ENCODE peak calls at places on chromosomes 4 and X, in five cellular contexts. Y, F, W, E and D are unnamed samples.

GRCh38 chr4:65865489-65865888 is 195.2 kb upstream of the EPHA5 start:
- DNase-seq in W (peak; percentile 1), Y (peak; percentile 1), F (no peak), E (peak; percentile 11), D (peak; percentile 17)

GRCh38 chr4:16521156-16521915 is 295.1 kb upstream of the TAPT1 start:
- DNase-seq in E (no peak), W (no peak), Y (no peak), F (no peak), D (no peak)

GRCh38 chr4:8817813-8818062 is 53.9 kb downstream of the HMX1 start:
- DNase-seq in E (no peak), F (no peak), Y (no peak), W (no peak), D (no peak)

GRCh38 chr4:38673109-38673978 is 9.3 kb downstream of the KLF3 start:
- DNase-seq in Y (peak; percentile 63), F (peak; percentile 96), E (peak; percentile 81), W (peak; percentile 69), D (peak; percentile 74)

GRCh38 chr4:6074723-6075122 is 56.5 kb upstream of the C4orf50 start:
- DNase-seq in F (no peak), W (no peak), Y (no peak), E (no peak), D (no peak)

GRCh38 chrX:70762285-70762684 is 146.2 kb downstream of the TEX11 start:
- DNase-seq in E (no peak), Y (peak; percentile 5), W (no peak), F (no peak), D (no peak)

GRCh38 chr4:68904786-68905185 is 46.8 kb downstream of the UGT2A3 start:
- DNase-seq in Y (peak; percentile 41), E (peak; percentile 12), W (no peak), F (peak; percentile 46), D (no peak)

GRCh38 chr4:39820186-39820585 is 122.2 kb downstream of the UBE2K start:
- DNase-seq in Y (no peak), W (no peak), F (no peak), E (no peak), D (no peak)

GRCh38 chrX:63673896-63674295 is 111.1 kb downstream of the ARHGEF9 start:
- DNase-seq in W (no peak), Y (no peak), E (no peak), F (no peak), D (no peak)

GRCh38 chr4:111231281-111231680 is 608.4 kb upstream of the PITX2 start:
- DNase-seq in F (no peak), Y (no peak), W (no peak), E (no peak), D (no peak)

GRCh38 chr4:55444822-55445221 is 49.1 kb downstream of the TMEM165 start:
- DNase-seq in W (peak; percentile 59), E (peak; percentile 62), F (no peak), Y (no peak), D (peak; percentile 61)

GRCh38 chr4:87073187-87073569 is 138.4 kb downstream of the AFF1 start:
- DNase-seq in E (no peak), W (no peak), Y (no peak), F (no peak), D (no peak)

GRCh38 chr4:518569-519083 is 19.6 kb downstream of the PIGG start:
- DNase-seq in Y (no peak), F (no peak), E (no peak), W (no peak), D (no peak)

GRCh38 chr4:80112236-80112635 is 39.2 kb upstream of the ANTXR2 start:
- DNase-seq in Y (no peak), E (peak; percentile 95), W (peak; percentile 88), F (no peak), D (peak; percentile 85)

GRCh38 chr4:2281575-2282343 is 19.9 kb upstream of the MXD4 start:
- DNase-seq in Y (no peak), E (no peak), W (no peak), F (no peak), D (no peak)

GRCh38 chrX:154372612-154373022 is 1.8 kb downstream of the FLNA start:
- DNase-seq in W (peak; percentile 54), E (no peak), Y (peak; percentile 82), F (no peak), D (no peak)

DNA sequence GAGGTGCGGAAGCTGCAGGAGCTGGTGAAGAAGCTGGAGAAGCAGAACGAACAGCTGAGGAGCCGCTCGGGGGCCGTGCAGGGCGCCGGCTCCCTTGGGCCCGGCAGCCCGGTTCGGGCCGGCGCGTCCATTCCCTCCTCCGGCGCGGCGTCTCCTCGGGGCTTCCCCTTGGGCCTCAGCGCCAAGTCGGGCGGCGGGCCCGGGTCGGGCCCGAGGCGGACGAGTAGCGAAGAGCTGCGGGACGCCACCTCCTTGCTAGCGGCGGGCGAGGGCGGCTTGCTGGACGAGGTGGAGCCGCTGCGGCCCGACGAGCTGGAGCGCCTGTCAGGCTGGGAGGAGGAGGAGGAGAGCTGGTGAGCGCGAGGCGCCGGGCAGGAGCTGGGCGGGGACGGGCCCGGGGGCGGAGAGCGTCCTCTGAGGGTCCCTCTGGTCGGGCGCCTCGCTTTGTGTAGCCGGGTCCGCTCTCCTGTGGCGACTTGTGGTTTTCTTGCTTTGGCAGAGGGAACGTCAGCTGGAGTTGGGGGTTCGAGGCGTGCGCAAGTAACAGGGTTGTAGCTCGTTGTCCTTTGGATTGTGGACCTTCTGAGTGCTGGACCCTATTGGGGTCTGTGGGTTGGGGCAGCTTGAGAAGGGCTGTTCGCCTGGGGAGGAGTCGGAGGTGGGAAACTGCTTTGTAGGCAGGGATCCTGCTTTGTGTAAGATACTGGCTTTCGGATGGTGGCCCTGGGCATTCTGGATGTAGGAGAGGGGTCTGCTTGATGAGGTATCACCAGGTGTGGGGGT is 638 bp downstream of the SLAIN2 start:
- DNase-seq in Y (peak; percentile 38), W (peak; percentile 35), E (no peak), F (peak; percentile 57), D (no peak)
- TF ChIP-seq CTCF in Y (no peak), W (no peak), E (no peak), F (no peak), D (no peak)

DNA sequence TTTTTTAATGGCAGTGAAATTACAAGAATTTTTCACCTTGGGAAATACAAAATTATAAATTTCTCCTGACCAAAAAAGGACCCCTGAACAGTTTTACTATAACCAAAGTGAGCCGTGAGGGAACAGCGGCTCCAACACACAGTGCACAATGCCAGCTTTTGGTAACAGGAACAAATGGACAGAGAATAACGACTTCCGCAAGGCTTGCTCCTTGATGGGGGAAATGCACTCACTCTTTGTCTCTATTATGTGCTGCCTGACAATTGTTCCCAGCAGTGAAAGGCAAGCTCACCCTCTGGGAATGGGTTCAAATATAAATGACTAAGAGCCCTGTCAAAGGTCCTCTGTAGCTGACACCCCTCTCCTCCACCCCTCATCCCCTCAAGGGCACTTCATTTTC is 325.9 kb upstream of the GALNT7 start:
- DNase-seq in Y (no peak), E (no peak), W (no peak), F (no peak), D (no peak)
- TF ChIP-seq CTCF in Y (no peak), E (no peak), W (no peak), F (no peak), D (no peak)

GRCh38 chrX:48831136-48831908 is 4.1 kb downstream of the PCSK1N start:
- DNase-seq in Y (no peak), F (no peak), W (no peak), E (no peak), D (no peak)

GRCh38 chrX:48834383-48834709 is 1.1 kb downstream of the PCSK1N start:
- DNase-seq in E (no peak), Y (no peak), W (no peak), F (no peak), D (no peak)

GRCh38 chrX:48831909-48832291 is 3.5 kb downstream of the PCSK1N start:
- DNase-seq in W (no peak), Y (no peak), E (no peak), F (no peak), D (no peak)

GRCh38 chrX:48835524-48836329 is at the start of gene PCSK1N:
- DNase-seq in E (no peak), W (no peak), Y (peak; percentile 81), F (no peak), D (no peak)

GRCh38 chrX:48833531-48834138 is 1.8 kb downstream of the PCSK1N start:
- DNase-seq in F (no peak), W (no peak), E (peak; percentile 4), Y (no peak), D (no peak)
- TF ChIP-seq CTCF in F (no peak), W (no peak), E (no peak), Y (no peak), D (no peak)

GRCh38 chr4:138177278-138177968 is 64.7 kb downstream of the SLC7A11 start:
- DNase-seq in E (no peak), F (no peak), W (no peak), Y (no peak), D (no peak)

GRCh38 chr4:138178566-138178965 is 63.6 kb downstream of the SLC7A11 start:
- DNase-seq in E (peak; percentile 65), Y (no peak), W (no peak), F (no peak), D (peak; percentile 42)

GRCh38 chr4:138181288-138181687 is 60.9 kb downstream of the SLC7A11 start:
- DNase-seq in F (no peak), Y (no peak), E (peak; percentile 38), W (no peak), D (peak; percentile 64)

GRCh38 chr4:138175337-138175794 is 66.8 kb downstream of the SLC7A11 start:
- DNase-seq in W (no peak), Y (no peak), E (peak; percentile 85), F (peak; percentile 43), D (peak; percentile 18)
- TF ChIP-seq CTCF in W (no peak), Y (no peak), E (no peak), F (peak; percentile 15), D (no peak)

GRCh38 chrX:40446927-40447326 is 133.8 kb upstream of the ATP6AP2 start:
- DNase-seq in W (no peak), F (peak; percentile 34), Y (no peak), E (peak; percentile 34), D (peak; percentile 7)
- TF ChIP-seq CTCF in W (no peak), F (no peak), Y (no peak), E (no peak), D (no peak)

DNA sequence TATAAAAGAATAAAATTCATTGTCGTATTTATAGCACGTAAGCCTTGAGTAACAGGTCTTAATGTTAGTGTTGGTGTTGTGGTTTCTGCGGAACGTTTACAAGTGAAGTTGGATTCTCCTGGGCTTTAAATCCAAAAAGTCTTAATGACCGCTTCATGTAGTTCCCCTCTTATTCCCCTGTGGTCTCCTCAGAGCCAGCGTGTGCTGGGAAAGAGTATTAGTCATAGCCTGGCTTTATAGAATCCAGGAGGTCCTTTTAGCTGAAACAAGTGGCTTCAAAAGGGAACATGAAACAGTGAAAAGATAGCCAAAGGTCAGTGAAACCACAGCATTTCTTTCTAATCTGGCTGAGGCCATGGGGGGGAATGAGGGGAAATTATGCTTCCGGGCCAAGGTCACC is 79.1 kb downstream of the CLCN4 start:
- DNase-seq in Y (no peak), W (peak; percentile 79), E (peak; percentile 84), F (no peak), D (peak; percentile 91)
- TF ChIP-seq CTCF in Y (no peak), W (no peak), E (no peak), F (no peak), D (no peak)

DNA sequence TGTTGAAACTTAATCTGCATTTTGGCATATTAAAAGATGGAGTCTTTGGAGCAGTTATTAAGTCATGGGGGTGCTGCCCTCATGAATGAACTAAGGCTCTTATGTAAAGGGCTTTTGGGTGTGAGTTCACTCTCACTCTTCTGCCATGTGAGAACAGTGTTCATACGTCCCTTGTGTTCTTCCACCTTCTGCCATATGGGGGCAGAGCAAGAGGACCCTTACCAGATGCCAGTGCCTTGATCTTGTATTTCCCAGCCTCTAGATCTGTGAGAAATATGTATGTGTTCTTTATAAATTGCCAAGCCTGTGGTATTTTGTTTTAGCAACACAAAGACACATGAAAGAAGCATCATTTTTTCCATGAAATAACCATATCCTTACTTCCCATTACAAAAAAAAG is 213.9 kb downstream of the SPOCK3 start:
- DNase-seq in W (no peak), Y (peak; percentile 10), E (peak; percentile 8), F (no peak), D (no peak)
- TF ChIP-seq CTCF in W (no peak), Y (no peak), E (peak; percentile 33), F (no peak), D (peak; percentile 32)